ENCODE peak calls at places on chromosomes 4 and X, in five cellular contexts. One of them, this sample, is unnamed.

GRCh38 chr4:124940387-124940786 is 227.9 kb upstream of the ANKRD50 start:
- DNase-seq in SK-N-SH: no peak
- DNase-seq in K562: no peak
- DNase-seq in H1: no peak
- DNase-seq in HepG2: no peak
- DNase-seq in this sample: no peak

GRCh38 chr4:1002631-1003251 is 8.7 kb upstream of the FGFRL1 start:
- DNase-seq in H1: no peak
- DNase-seq in K562: no peak
- DNase-seq in HepG2: no peak
- DNase-seq in SK-N-SH: no peak
- DNase-seq in this sample: no peak

GRCh38 chr4:53227451-53227850 is 138.4 kb downstream of the SCFD2 start:
- DNase-seq in K562: no peak
- DNase-seq in HepG2: no peak
- DNase-seq in H1: no peak
- DNase-seq in SK-N-SH: no peak
- DNase-seq in this sample: no peak

GRCh38 chr4:147799986-147800555 is 68.2 kb downstream of the ARHGAP10 start:
- DNase-seq in K562: no peak
- DNase-seq in SK-N-SH: no peak
- DNase-seq in H1: no peak
- DNase-seq in HepG2: no peak
- DNase-seq in this sample: no peak

GRCh38 chr4:138749303-138749702 is 266.3 kb upstream of the NOCT start:
- DNase-seq in H1: no peak
- DNase-seq in K562: no peak
- DNase-seq in SK-N-SH: no peak
- DNase-seq in HepG2: no peak
- DNase-seq in this sample: no peak

GRCh38 chr4:84499065-84499982 is at the start of gene NKX6-1:
- DNase-seq in K562: peak
- DNase-seq in HepG2: no peak
- DNase-seq in SK-N-SH: peak
- DNase-seq in H1: peak
- DNase-seq in this sample: no peak

GRCh38 chr4:109675181-109675580 is 28.1 kb downstream of the CASP6 start:
- DNase-seq in H1: no peak
- DNase-seq in K562: no peak
- DNase-seq in HepG2: no peak
- DNase-seq in SK-N-SH: no peak
- DNase-seq in this sample: no peak

GRCh38 chr4:158624889-158625478 is 46.7 kb downstream of the C4orf46 start:
- DNase-seq in SK-N-SH: peak
- DNase-seq in HepG2: peak
- DNase-seq in K562: peak
- DNase-seq in H1: no peak
- DNase-seq in this sample: peak

GRCh38 chrX:31543565-31544125 is 471.8 kb upstream of the FTHL17 start:
- DNase-seq in K562: no peak
- DNase-seq in HepG2: no peak
- DNase-seq in SK-N-SH: no peak
- DNase-seq in H1: no peak
- DNase-seq in this sample: no peak

GRCh38 chr4:2936773-2937145 is 26.4 kb downstream of the NOP14 start:
- DNase-seq in HepG2: no peak
- DNase-seq in H1: no peak
- DNase-seq in SK-N-SH: no peak
- DNase-seq in K562: no peak
- DNase-seq in this sample: no peak

GRCh38 chrX:109357714-109358113 is 124.2 kb downstream of the GUCY2F start:
- DNase-seq in SK-N-SH: no peak
- DNase-seq in K562: no peak
- DNase-seq in HepG2: no peak
- DNase-seq in H1: no peak
- DNase-seq in this sample: no peak

GRCh38 chr4:105620640-105621323 is 68.4 kb downstream of the ARHGEF38 start:
- DNase-seq in HepG2: no peak
- DNase-seq in K562: no peak
- DNase-seq in SK-N-SH: no peak
- DNase-seq in H1: no peak
- DNase-seq in this sample: no peak

GRCh38 chr4:26936284-26937065 is 75.8 kb downstream of the STIM2 start:
- DNase-seq in H1: no peak
- DNase-seq in SK-N-SH: no peak
- DNase-seq in K562: peak
- DNase-seq in HepG2: peak
- DNase-seq in this sample: no peak

GRCh38 chrX:70444326-70445196 is at the start of gene DLG3:
- DNase-seq in HepG2: no peak
- DNase-seq in SK-N-SH: peak
- DNase-seq in H1: no peak
- DNase-seq in K562: peak
- DNase-seq in this sample: no peak

GRCh38 chr4:187124311-187124710 is 400.7 kb upstream of the FAT1 start:
- DNase-seq in H1: no peak
- DNase-seq in SK-N-SH: peak
- DNase-seq in K562: no peak
- DNase-seq in HepG2: no peak
- DNase-seq in this sample: no peak

GRCh38 chrX:79361192-79361870 is 5.8 kb downstream of the ITM2A start:
- DNase-seq in H1: no peak
- DNase-seq in HepG2: no peak
- DNase-seq in K562: no peak
- DNase-seq in SK-N-SH: no peak
- DNase-seq in this sample: no peak
- TF ChIP-seq JUND in H1: no peak
- TF ChIP-seq JUND in HepG2: no peak
- TF ChIP-seq JUND in K562: no peak
- TF ChIP-seq JUND in SK-N-SH: no peak
- TF ChIP-seq JUND in this sample: no peak

GRCh38 chr4:38873290-38873949 is 5.8 kb downstream of the FAM114A1 start:
- DNase-seq in HepG2: peak
- DNase-seq in SK-N-SH: no peak
- DNase-seq in H1: no peak
- DNase-seq in K562: no peak
- DNase-seq in this sample: no peak

GRCh38 chr4:38870098-38870850 is 2.7 kb downstream of the FAM114A1 start:
- DNase-seq in HepG2: no peak
- DNase-seq in H1: no peak
- DNase-seq in K562: no peak
- DNase-seq in SK-N-SH: no peak
- DNase-seq in this sample: no peak

GRCh38 chr4:38869511-38869910 is 1.9 kb downstream of the FAM114A1 start:
- DNase-seq in SK-N-SH: no peak
- DNase-seq in HepG2: no peak
- DNase-seq in K562: no peak
- DNase-seq in H1: no peak
- DNase-seq in this sample: no peak

GRCh38 chr4:38871593-38871992 is 4.0 kb downstream of the FAM114A1 start:
- DNase-seq in HepG2: no peak
- DNase-seq in SK-N-SH: no peak
- DNase-seq in K562: no peak
- DNase-seq in H1: no peak
- DNase-seq in this sample: no peak

DNA sequence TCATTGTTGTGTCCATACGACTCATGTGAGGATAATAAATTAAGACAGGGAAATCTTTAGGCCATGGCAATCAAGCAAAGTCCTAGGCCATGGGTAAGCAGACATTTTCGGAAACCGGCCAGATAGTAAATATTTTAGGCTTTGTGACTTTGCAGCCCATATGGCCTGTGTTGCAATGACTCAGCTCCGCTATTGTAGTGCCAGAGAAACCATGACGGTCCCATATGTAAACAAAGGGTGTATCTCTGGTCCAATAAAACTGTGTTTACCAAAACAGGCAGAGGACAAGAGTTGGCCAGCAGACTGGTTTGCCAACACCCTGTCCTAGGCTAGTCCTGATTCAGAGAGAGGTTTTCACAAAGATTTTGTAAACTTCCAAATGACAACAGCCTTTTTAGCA is 5.0 kb downstream of the FAM114A1 start:
- DNase-seq in H1: no peak
- DNase-seq in SK-N-SH: no peak
- DNase-seq in K562: peak
- DNase-seq in HepG2: peak
- DNase-seq in this sample: no peak
- TF ChIP-seq JUND in H1: no peak
- TF ChIP-seq JUND in SK-N-SH: no peak
- TF ChIP-seq JUND in K562: peak
- TF ChIP-seq JUND in HepG2: no peak
- TF ChIP-seq JUND in this sample: no peak

GRCh38 chrX:108198420-108198819 is 106.8 kb downstream of the ATG4A start:
- DNase-seq in HepG2: no peak
- DNase-seq in SK-N-SH: no peak
- DNase-seq in H1: no peak
- DNase-seq in K562: no peak
- DNase-seq in this sample: no peak
- TF ChIP-seq JUND in HepG2: no peak
- TF ChIP-seq JUND in SK-N-SH: no peak
- TF ChIP-seq JUND in H1: no peak
- TF ChIP-seq JUND in K562: no peak
- TF ChIP-seq JUND in this sample: no peak

GRCh38 chr4:13059015-13059414 is 425.1 kb downstream of the RAB28 start:
- DNase-seq in K562: no peak
- DNase-seq in HepG2: no peak
- DNase-seq in SK-N-SH: no peak
- DNase-seq in H1: no peak
- DNase-seq in this sample: peak
- TF ChIP-seq JUND in K562: no peak
- TF ChIP-seq JUND in HepG2: no peak
- TF ChIP-seq JUND in SK-N-SH: no peak
- TF ChIP-seq JUND in H1: no peak
- TF ChIP-seq JUND in this sample: no peak

DNA sequence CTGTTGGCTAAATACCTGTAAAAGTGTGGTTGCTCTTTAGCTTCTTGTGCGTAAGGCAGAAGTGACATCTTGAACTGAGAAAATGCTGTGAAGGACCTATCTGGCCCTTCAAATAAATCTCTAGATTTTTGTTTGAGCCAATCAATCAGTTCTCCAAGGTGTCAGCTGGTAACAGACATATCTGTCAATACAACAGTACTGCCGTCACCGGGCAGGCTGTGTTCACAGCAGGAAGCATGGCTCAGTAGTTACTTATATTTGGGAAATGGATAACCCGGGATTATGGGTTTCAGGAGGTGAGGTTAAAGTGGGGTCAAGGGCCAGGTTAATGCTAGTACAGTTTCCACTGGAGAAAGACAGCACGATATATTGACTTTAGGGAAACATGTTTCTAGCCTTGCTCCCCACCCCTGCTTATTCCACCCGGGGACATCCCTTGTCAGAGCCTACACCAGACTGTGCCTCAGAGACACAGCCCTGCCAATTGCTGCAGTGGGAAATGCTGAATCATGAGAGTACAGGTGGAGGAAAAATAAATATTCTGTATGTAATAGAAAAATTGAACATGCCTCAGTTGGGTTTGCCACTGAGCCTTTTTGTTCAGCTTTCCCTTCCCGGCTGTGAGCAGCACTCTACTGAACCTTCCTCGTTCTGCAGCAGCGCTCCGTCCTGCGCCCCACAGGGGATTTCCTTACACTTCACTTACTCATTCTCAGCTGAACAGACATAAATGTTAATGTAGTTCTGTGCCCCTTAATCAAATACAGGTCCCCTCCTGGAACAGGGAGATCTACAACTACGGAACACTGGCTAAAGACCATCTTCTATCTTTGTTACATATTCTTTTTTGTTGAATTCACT is 121.1 kb downstream of the MGST2 start:
- DNase-seq in H1: no peak
- DNase-seq in HepG2: no peak
- DNase-seq in SK-N-SH: peak
- DNase-seq in K562: no peak
- DNase-seq in this sample: no peak
- TF ChIP-seq JUND in H1: no peak
- TF ChIP-seq JUND in HepG2: no peak
- TF ChIP-seq JUND in SK-N-SH: no peak
- TF ChIP-seq JUND in K562: no peak
- TF ChIP-seq JUND in this sample: no peak

GRCh38 chrX:19698691-19699090 is 183.4 kb upstream of the MAP3K15 start:
- DNase-seq in SK-N-SH: no peak
- DNase-seq in K562: no peak
- DNase-seq in H1: no peak
- DNase-seq in HepG2: no peak
- DNase-seq in this sample: no peak

GRCh38 chrX:19697416-19697815 is 182.1 kb upstream of the MAP3K15 start:
- DNase-seq in HepG2: no peak
- DNase-seq in SK-N-SH: no peak
- DNase-seq in K562: no peak
- DNase-seq in H1: no peak
- DNase-seq in this sample: no peak

GRCh38 chrX:19698125-19698524 is 182.8 kb upstream of the MAP3K15 start:
- DNase-seq in SK-N-SH: no peak
- DNase-seq in HepG2: no peak
- DNase-seq in K562: no peak
- DNase-seq in H1: no peak
- DNase-seq in this sample: no peak

GRCh38 chrX:19699151-19699550 is 183.8 kb upstream of the MAP3K15 start:
- DNase-seq in H1: no peak
- DNase-seq in SK-N-SH: no peak
- DNase-seq in K562: no peak
- DNase-seq in HepG2: no peak
- DNase-seq in this sample: no peak

GRCh38 chrX:19695884-19696283 is 180.6 kb upstream of the MAP3K15 start:
- DNase-seq in SK-N-SH: no peak
- DNase-seq in HepG2: no peak
- DNase-seq in H1: no peak
- DNase-seq in K562: no peak
- DNase-seq in this sample: no peak
- TF ChIP-seq JUND in SK-N-SH: no peak
- TF ChIP-seq JUND in HepG2: no peak
- TF ChIP-seq JUND in H1: no peak
- TF ChIP-seq JUND in K562: no peak
- TF ChIP-seq JUND in this sample: no peak

GRCh38 chr4:32560306-32560705 is 1840.1 kb downstream of the PCDH7 start:
- DNase-seq in HepG2: no peak
- DNase-seq in K562: no peak
- DNase-seq in H1: no peak
- DNase-seq in SK-N-SH: no peak
- DNase-seq in this sample: no peak
- TF ChIP-seq JUND in HepG2: no peak
- TF ChIP-seq JUND in K562: no peak
- TF ChIP-seq JUND in H1: no peak
- TF ChIP-seq JUND in SK-N-SH: no peak
- TF ChIP-seq JUND in this sample: no peak

This sample was measured in T47D.